ENCODE peak calls at places on chromosome 11, in four cellular contexts. N is stomach, Q is heart left ventricle, X is Calu3. J is an unnamed sample.
A peak's percentile ranks its signal among the peaks of the same experiment; 100 is the strongest.

GRCh38 chr11:94025695-94026394 is 4.7 kb downstream of the HEPHL1 start:
- DNase-seq in N (no peak), Q (no peak), X (no peak), J (no peak)

GRCh38 chr11:117232911-117233409 is 489 bp downstream of the RNF214 start:
- DNase-seq in N (no peak), Q (peak; percentile 64), X (no peak), J (no peak)

GRCh38 chr11:12696911-12697581 is 22.8 kb downstream of the TEAD1 start:
- DNase-seq in N (no peak), Q (no peak), X (no peak), J (no peak)

GRCh38 chr11:108825381-108825780 is 160.5 kb downstream of the DDX10 start:
- DNase-seq in N (no peak), Q (no peak), X (no peak), J (no peak)

GRCh38 chr11:79493555-79494171 is 52.8 kb upstream of the TENM4 start:
- DNase-seq in N (peak; percentile 72), Q (peak; percentile 71), X (peak; percentile 78), J (peak; percentile 19)

GRCh38 chr11:111840143-111840542 is 31.2 kb downstream of the ALG9 start:
- DNase-seq in N (no peak), Q (no peak), X (no peak), J (no peak)

GRCh38 chr11:35267504-35267903 is 128.5 kb downstream of the CD44 start:
- DNase-seq in N (no peak), Q (no peak), X (no peak), J (no peak)

GRCh38 chr11:91406009-91406408 is 818.6 kb upstream of the FAT3 start:
- DNase-seq in N (no peak), Q (peak; percentile 51), X (no peak), J (no peak)

GRCh38 chr11:3087373-3087772 is 30.1 kb upstream of the CARS1 start:
- DNase-seq in N (no peak), Q (no peak), X (no peak), J (no peak)

GRCh38 chr11:12134239-12134590 is 23.8 kb downstream of the MICAL2 start:
- DNase-seq in N (no peak), Q (peak; percentile 77), X (no peak), J (no peak)

DNA sequence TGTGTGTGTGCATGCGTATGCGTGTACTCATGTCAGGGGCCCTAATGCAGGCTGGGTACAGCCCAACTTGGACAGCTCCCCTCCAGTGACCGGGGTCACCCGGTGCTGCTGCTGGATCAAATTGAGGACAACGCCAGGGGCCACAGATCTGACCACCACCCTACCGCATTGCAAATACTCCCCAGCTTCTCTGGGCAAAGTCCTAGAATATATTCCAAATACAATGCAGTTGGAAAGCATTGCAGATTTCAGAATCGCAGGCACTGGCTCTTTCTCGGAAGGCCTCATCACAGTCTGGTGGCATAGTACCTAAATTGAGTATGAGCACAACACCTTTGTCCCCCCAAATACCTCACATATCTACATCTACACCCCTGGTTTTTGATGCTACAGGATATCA is 43.2 kb downstream of the MYO7A start:
- DNase-seq in N (no peak), Q (peak; percentile 32), X (no peak), J (no peak)
- TF ChIP-seq CTCF in N (no peak), Q (no peak), X (no peak), J (no peak)

DNA sequence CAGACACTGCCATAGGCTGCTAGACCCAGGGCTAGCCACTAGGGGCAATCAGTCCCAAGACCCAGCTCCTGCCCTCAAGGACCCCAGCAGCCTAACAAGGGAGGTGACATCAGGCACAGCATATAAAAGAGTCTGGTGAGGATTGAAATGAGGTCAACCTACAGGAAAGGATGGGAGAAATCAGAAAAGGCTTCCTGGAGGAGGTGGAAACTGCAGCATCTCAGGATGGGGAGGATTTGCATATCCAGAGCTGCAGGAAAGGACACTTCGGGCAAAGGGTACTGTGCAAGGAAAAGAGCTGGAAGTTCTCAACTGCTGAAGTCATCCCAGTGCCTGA is 2.9 kb upstream of the ARFGAP2 start:
- DNase-seq in N (peak; percentile 40), Q (no peak), X (peak; percentile 66), J (no peak)
- TF ChIP-seq CTCF in N (peak; percentile 43), Q (peak; percentile 30), X (peak; percentile 73), J (peak; percentile 57)

DNA sequence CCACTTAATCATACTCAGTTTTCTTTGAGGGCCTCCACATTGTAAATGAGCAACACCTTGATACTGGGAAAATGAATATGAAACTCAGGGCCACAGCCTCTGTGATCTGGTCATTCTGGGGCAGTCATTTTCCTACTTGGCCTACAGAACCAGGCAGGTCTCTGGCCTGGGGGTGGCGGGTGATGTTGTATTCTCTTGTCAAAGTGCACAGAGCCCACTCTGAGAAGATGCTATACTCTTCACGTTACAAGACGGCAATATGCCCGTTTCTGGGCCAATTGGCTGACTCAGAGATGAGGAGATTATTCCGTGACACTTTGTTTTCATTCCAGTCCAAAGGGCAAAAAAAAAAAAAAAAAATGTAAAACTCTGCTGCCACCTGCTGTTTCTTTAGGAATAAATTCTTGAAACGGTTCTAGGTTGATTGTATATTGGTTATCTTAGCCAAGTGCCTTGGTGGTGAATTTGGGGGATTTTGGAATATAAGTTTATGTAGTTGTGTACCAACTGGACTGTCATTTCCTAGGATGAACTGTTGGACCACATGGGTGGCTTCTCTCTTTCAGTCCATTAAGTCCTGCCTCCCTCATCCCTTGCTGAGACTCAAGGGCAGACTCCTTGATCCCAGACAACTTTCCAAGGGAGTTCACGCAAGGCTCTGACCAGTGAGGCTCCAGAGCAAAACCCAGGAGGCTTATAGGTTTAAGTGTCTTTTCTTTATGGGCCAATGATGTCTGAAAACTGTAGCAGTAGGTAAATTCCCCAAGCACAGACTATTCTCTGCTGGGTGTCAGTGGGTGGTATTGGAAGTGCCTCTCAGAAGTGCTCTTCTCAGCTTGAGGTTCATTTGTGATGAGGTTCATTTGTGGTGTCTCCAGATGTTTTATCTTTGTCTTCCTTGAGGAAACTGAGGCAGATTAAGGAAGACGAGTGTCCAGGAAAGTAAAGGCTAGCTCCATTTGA is 18.2 kb downstream of the ADM start:
- DNase-seq in N (peak; percentile 67), Q (no peak), X (peak; percentile 56), J (peak; percentile 81)
- TF ChIP-seq CTCF in N (peak; percentile 38), Q (peak; percentile 54), X (peak; percentile 57), J (peak; percentile 37)

GRCh38 chr11:393219-394033 is 583 bp upstream of the PKP3 start:
- DNase-seq in N (peak; percentile 66), Q (no peak), X (peak; percentile 94), J (peak; percentile 37)

GRCh38 chr11:387193-387793 is 6.7 kb upstream of the PKP3 start:
- DNase-seq in N (no peak), Q (no peak), X (no peak), J (no peak)

GRCh38 chr11:392102-392777 is 1.8 kb upstream of the PKP3 start:
- DNase-seq in N (no peak), Q (no peak), X (no peak), J (no peak)

GRCh38 chr11:391117-392017 is 2.6 kb upstream of the PKP3 start:
- DNase-seq in N (no peak), Q (no peak), X (no peak), J (no peak)

DNA sequence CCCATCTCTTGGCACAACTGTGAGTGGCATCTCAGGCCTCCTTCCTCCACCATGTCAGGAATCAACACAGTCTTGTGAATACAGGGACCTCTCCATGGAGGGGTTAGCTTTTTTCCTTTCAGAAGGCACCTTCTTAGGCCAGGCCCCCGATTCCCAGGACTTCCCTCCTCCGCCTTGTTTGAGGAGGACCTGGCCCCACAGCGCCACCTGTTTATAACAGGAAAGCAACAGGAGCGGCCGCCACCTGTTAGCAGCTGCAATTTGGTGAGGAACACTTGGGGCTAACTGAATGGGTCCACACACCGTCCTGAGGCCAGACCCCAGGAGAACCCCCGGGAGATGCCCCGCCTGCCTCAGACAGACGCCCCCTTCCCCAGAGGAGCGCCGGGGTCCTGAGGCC is 3.8 kb upstream of the PKP3 start:
- DNase-seq in N (peak; percentile 64), Q (no peak), X (no peak), J (no peak)
- TF ChIP-seq CTCF in N (no peak), Q (no peak), X (peak; percentile 25), J (no peak)

GRCh38 chr11:17775507-17776212 is 41.1 kb downstream of the KCNC1 start:
- DNase-seq in N (no peak), Q (no peak), X (no peak), J (no peak)
- TF ChIP-seq CTCF in N (no peak), Q (no peak), X (no peak), J (no peak)

DNA sequence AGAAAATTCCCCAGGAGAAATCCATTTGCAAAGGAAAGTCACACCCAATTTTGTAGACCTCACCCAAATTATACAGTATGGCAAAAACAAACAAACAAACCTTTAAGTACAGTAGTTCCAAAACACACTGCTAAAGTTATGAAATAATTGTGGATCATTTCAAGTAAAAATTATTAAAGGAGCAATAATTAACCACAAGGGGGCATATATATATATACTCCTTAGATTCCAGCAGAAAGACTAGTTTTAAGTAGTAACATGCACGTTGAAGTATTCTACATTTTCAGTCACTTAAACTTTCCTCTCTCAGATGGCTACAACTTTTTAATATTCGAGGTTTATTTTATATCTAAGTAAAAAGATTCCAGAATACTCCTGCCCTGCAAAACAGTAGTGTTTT is 26.8 kb downstream of the RNF141 start:
- DNase-seq in N (no peak), Q (no peak), X (no peak), J (no peak)
- TF ChIP-seq CTCF in N (peak; percentile 39), Q (peak; percentile 30), X (peak; percentile 19), J (peak; percentile 15)

GRCh38 chr11:45264839-45265515 is 21.2 kb downstream of the SYT13 start:
- DNase-seq in N (no peak), Q (no peak), X (no peak), J (no peak)
- TF ChIP-seq CTCF in N (no peak), Q (no peak), X (no peak), J (no peak)

GRCh38 chr11:86784247-86784681 is 16.1 kb upstream of the PRSS23 start:
- DNase-seq in N (no peak), Q (no peak), X (no peak), J (no peak)

GRCh38 chr11:86785576-86785975 is 14.8 kb upstream of the PRSS23 start:
- DNase-seq in N (no peak), Q (no peak), X (no peak), J (no peak)

GRCh38 chr11:86787651-86788050 is 12.7 kb upstream of the PRSS23 start:
- DNase-seq in N (no peak), Q (no peak), X (no peak), J (no peak)

GRCh38 chr11:86790073-86790727 is 10.1 kb upstream of the PRSS23 start:
- DNase-seq in N (no peak), Q (no peak), X (no peak), J (no peak)

GRCh38 chr11:86787018-86787417 is 13.3 kb upstream of the PRSS23 start:
- DNase-seq in N (no peak), Q (no peak), X (no peak), J (no peak)
- TF ChIP-seq CTCF in N (no peak), Q (no peak), X (no peak), J (no peak)

DNA sequence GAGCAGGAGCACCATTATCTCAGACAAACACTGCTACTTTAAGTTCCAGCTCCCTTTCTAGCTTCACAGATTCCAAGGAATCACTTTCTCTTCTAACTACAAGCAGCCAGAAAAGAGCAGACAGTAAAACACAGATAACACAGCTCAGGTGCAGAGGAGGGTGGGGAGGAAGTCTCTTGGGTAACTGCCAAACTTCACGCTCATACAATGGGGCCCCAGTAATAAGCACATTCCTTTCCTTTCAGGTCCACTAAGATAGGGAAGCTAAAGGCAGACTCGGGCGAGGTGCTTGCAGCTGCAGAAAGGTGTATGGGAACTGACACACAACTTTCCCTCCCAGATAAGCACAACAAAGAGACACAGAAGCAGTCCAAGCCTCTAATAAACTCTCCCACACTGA is 69.2 kb upstream of the OR9G4 start:
- DNase-seq in N (no peak), Q (no peak), X (peak; percentile 39), J (no peak)
- TF ChIP-seq CTCF in N (no peak), Q (no peak), X (no peak), J (no peak)